ENCODE peak calls at places on chromosomes 13 and 19, in six cellular contexts. K is mesenchymal stem cell, U is IMR-90, X is neuronal stem cell, N is mesendoderm, E is H1. W is an unnamed sample.

GRCh38 chr13:44075113-44075512 is 195.4 kb downstream of the LACC1 start:
- DNase-seq in K (no peak), U (no peak), X (no peak), N (no peak), E (no peak), W (no peak)

GRCh38 chr13:49836516-49836915 is 44.0 kb upstream of the KPNA3 start:
- DNase-seq in K (no peak), U (no peak), X (peak; percentile 17), N (peak; percentile 31), E (no peak), W (no peak)

GRCh38 chr19:2362039-2362969 is 2.2 kb downstream of the TMPRSS9 start:
- DNase-seq in K (no peak), U (no peak), X (no peak), N (no peak), E (no peak), W (no peak)

GRCh38 chr13:89287381-89287780 is 1616.2 kb downstream of the SLITRK5 start:
- DNase-seq in K (no peak), U (no peak), X (no peak), N (no peak), E (no peak), W (no peak)

GRCh38 chr13:20672772-20673171 is 30.7 kb upstream of the IL17D start:
- DNase-seq in K (no peak), U (peak; percentile 28), X (no peak), N (no peak), E (no peak), W (no peak)

GRCh38 chr13:95497307-95497943 is 55.1 kb upstream of the CLDN10 start:
- DNase-seq in K (no peak), U (no peak), X (no peak), N (no peak), E (no peak), W (no peak)

GRCh38 chr19:38838208-38838985 is 6.8 kb upstream of the ECH1 start:
- DNase-seq in K (no peak), U (no peak), X (no peak), N (peak; percentile 45), E (no peak), W (peak; percentile 97)

GRCh38 chr13:30319703-30320102 is 12.4 kb upstream of the KATNAL1 start:
- DNase-seq in K (no peak), U (no peak), X (no peak), N (no peak), E (no peak), W (no peak)

GRCh38 chr19:11377237-11377636 is 2.8 kb downstream of the SWSAP1 start:
- DNase-seq in K (peak; percentile 78), U (peak; percentile 94), X (no peak), N (no peak), E (no peak), W (peak; percentile 33)

GRCh38 chr13:82898625-82899024 is 983.6 kb downstream of the SLITRK1 start:
- DNase-seq in K (no peak), U (no peak), X (no peak), N (no peak), E (no peak), W (no peak)

GRCh38 chr13:102310691-102311432 is 91.0 kb downstream of the FGF14 start:
- DNase-seq in K (no peak), U (no peak), X (no peak), N (peak; percentile 16), E (no peak), W (no peak)

GRCh38 chr19:49475191-49475932 is 1.3 kb downstream of the FLT3LG start:
- DNase-seq in K (no peak), U (no peak), X (no peak), N (no peak), E (no peak), W (no peak)

GRCh38 chr19:36688058-36688457 is 646 bp downstream of the ZNF567 start:
- DNase-seq in K (no peak), U (no peak), X (no peak), N (no peak), E (no peak), W (no peak)

GRCh38 chr13:30869491-30869890 is 36.6 kb upstream of the MEDAG start:
- DNase-seq in K (no peak), U (peak; percentile 50), X (no peak), N (no peak), E (no peak), W (peak; percentile 60)

GRCh38 chr19:45670670-45671453 is 2.8 kb downstream of the GIPR start:
- DNase-seq in K (peak; percentile 88), U (peak; percentile 72), X (peak; percentile 76), N (peak; percentile 95), E (peak; percentile 100), W (peak; percentile 90)

GRCh38 chr13:111598751-111599150 is 278.3 kb downstream of the TEX29 start:
- DNase-seq in K (no peak), U (no peak), X (no peak), N (no peak), E (no peak), W (no peak)

GRCh38 chr13:103517768-103518102 is 451.5 kb upstream of the SLC10A2 start:
- DNase-seq in K (no peak), U (no peak), X (no peak), N (no peak), E (no peak), W (no peak)

GRCh38 chr13:83248751-83249150 is 633.5 kb downstream of the SLITRK1 start:
- DNase-seq in K (no peak), U (no peak), X (no peak), N (no peak), E (no peak), W (no peak)

GRCh38 chr13:29524176-29524575 is 71.3 kb downstream of the SLC7A1 start:
- DNase-seq in K (no peak), U (no peak), X (no peak), N (no peak), E (no peak), W (no peak)

GRCh38 chr19:7983995-7984837 is 21.2 kb downstream of the ELAVL1 start:
- DNase-seq in K (no peak), U (no peak), X (no peak), N (no peak), E (no peak), W (no peak)

GRCh38 chr13:32837307-32837972 is 178.8 kb upstream of the KL start:
- DNase-seq in K (no peak), U (no peak), X (no peak), N (no peak), E (peak; percentile 39), W (no peak)

GRCh38 chr13:84479656-84480055 is 597.4 kb upstream of the SLITRK1 start:
- DNase-seq in K (no peak), U (peak; percentile 40), X (no peak), N (no peak), E (no peak), W (no peak)

GRCh38 chr19:4636151-4636717 is 3.1 kb upstream of the TNFAIP8L1 start:
- DNase-seq in K (peak; percentile 52), U (peak; percentile 34), X (peak; percentile 78), N (peak; percentile 60), E (peak; percentile 96), W (peak; percentile 68)

DNA sequence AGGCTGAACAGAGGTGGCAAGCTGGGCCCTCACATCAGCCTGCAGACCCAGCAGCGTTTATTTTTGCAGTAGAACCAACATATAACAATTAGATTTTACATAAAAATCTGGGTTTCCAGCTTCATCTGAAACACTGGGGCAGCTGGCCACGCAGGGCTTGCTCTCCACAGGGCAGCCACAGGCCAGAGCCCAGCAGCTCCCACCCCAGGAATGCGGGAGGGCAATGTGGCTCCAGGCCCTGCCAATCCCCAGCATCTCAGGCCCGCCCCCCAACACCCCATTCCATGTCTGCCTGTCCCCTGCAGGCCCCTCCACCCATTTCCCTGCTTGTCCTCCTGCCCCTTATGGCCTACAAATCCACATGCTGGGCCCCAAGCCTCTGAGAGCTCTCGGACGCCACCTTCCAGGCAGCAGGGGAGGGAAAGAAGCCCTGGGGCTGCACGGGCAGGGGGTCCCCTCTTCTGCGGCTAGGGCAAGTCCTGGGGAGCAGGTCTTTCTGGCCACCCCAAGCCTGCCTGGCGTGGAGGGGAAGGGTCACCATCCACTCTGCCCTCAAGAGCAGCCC is 15.0 kb upstream of the VSTM2B start:
- DNase-seq in K (no peak), U (no peak), X (no peak), N (no peak), E (no peak), W (no peak)
- H3K18ac ChIP-seq in K (no peak overlapping the region), U (no peak overlapping the region), X (peak overlapping the region; percentile 38), N (no peak overlapping the region), E (no peak overlapping the region), W (no peak overlapping the region)

DNA sequence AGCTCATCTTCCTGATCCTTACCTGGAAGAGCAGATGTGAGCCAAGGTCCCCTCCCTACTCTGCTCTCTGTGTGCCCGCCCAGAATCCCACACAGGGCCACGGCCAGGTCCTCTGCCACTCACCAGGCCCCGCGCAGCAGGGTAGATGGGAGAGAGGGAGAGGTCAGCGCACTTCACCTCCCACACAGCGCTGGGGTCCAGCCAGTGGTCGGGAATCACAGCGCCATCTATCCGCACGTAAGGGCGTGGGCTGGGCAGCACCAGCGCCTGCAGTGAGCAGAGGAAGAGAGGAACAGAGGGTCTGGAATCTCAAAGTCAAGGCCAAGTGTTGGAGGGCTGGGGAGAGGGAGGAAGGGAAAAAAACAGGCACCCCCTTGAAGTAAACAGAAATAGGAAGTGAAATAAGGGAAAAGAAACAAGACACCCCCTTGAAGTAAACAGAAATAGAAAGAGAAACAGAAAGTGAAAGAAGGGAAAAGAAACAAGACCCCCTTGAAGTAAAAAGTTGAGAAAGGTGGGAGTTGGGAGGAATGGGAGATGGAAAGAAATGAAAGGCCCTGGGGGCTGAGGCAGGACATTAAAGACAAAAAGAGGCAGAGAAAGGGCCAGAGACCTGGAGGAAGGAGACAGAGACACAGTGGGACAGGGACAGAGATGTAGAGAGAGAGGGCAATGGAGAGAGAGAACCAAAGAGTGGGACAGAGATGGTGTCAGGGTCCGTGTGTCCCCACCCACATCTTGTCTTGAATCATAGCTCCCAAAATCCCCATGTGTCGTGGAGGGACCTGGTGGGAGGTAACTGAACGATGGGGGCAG is 7.1 kb upstream of the PLA2G4C start:
- DNase-seq in K (no peak), U (no peak), X (no peak), N (no peak), E (no peak), W (no peak)
- H3K4me3 ChIP-seq in K (no peak overlapping the region), U (no peak overlapping the region), X (no peak overlapping the region), N (no peak overlapping the region), E (no peak overlapping the region), W (no peak overlapping the region)

DNA sequence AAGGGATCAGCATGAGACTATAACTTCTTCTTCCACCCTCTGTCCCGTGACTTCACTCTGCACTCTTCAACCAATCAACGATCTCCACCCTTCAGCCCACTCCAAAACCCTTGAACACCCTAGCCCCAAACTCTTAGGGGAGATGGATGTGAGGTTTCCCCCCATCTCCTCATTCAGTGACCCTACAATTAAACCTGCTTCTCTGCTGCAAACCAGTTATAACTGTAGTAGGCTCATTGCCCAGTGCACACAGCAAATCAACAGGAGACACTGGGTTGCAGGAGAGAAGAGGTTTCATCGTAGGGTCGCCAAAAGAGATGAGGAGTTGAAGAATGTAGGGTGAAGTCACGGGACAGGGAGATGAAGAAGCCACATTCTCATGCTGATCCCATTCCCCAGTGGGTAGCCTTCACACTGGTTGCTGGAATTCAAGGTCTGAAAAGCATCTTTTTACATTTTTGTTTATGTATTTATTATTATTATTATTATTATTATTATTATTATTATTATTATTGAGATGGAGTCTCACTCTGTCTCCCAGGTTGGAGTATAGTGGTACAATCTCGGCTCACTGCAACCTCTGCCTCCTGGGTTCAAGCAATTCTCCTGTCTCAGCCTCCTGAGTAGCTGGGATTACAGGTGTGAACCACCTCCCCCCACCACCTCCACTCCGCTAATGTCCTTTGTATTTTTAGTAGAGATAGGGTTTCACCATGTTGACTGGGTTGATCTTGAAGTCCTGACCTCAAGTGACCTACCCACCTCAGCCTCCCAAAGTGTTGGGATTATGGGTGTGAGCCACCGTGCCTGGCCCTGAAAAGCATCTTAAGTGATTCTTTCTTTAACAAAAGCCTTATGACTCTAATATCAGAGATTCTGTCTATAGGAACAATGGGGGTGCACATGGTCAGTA is 5.8 kb upstream of the CYP2S1 start:
- DNase-seq in K (no peak), U (no peak), X (no peak), N (peak; percentile 68), E (no peak), W (no peak)
- H3K27ac ChIP-seq in K (no peak overlapping the region), U (no peak overlapping the region), X (no peak overlapping the region), N (peak overlapping the region; percentile 82), E (peak overlapping the region; percentile 50), W (no peak overlapping the region)

GRCh38 chr19:47257411-47258169 is 1.3 kb downstream of the CCDC9 start:
- DNase-seq in K (no peak), U (no peak), X (no peak), N (peak; percentile 88), E (no peak), W (no peak)
- H3K18ac ChIP-seq in K (peak overlapping the region; percentile 87), U (peak overlapping the region; percentile 53), X (peak overlapping the region; percentile 9), N (peak overlapping the region; percentile 78), E (peak overlapping the region; percentile 87), W (peak overlapping the region; percentile 79)